ENCODE peak calls at places on chromosomes 16 and 17, in seven cellular contexts. B, N, I, P, L, D and R are unnamed samples.

GRCh38 chr17:29160253-29160652 is 19.9 kb downstream of the MYO18A start:
- DNase-seq in B (no peak), N (no peak), I (no peak), P (no peak), L (no peak), D (no peak), R (no peak)

GRCh38 chr16:391885-392335 is 5.1 kb upstream of the NME4 start:
- DNase-seq in B (peak; percentile 76), N (peak; percentile 87), I (no peak), P (peak; percentile 75), L (peak; percentile 86), D (no peak), R (peak; percentile 45)

GRCh38 chr16:21653571-21653970 is 1.2 kb upstream of the IGSF6 start:
- DNase-seq in B (no peak), N (no peak), I (no peak), P (no peak), L (no peak), D (no peak), R (no peak)

GRCh38 chr17:31494259-31495048 is 103.0 kb downstream of the RAB11FIP4 start:
- DNase-seq in B (no peak), N (peak; percentile 83), I (no peak), P (no peak), L (no peak), D (peak; percentile 31), R (no peak)

GRCh38 chr17:75998327-75998795 is 2.3 kb upstream of the CDK3 start:
- DNase-seq in B (no peak), N (no peak), I (no peak), P (no peak), L (no peak), D (peak; percentile 16), R (no peak)

GRCh38 chr17:71905632-71906031 is 215.2 kb upstream of the SOX9 start:
- DNase-seq in B (no peak), N (no peak), I (no peak), P (no peak), L (no peak), D (no peak), R (no peak)

GRCh38 chr17:56108811-56109284 is 44.4 kb upstream of the ANKFN1 start:
- DNase-seq in B (no peak), N (no peak), I (no peak), P (no peak), L (no peak), D (no peak), R (no peak)

GRCh38 chr17:40022497-40022896 is 7.3 kb downstream of the CSF3 start:
- DNase-seq in B (no peak), N (no peak), I (no peak), P (no peak), L (no peak), D (peak; percentile 26), R (no peak)

GRCh38 chr16:11328172-11329079 is 16.8 kb upstream of the RMI2 start:
- DNase-seq in B (no peak), N (peak; percentile 58), I (peak; percentile 16), P (peak; percentile 81), L (peak; percentile 73), D (peak; percentile 80), R (peak; percentile 90)

GRCh38 chr16:73268311-73268997 is 220.5 kb upstream of the ZFHX3 start:
- DNase-seq in B (no peak), N (no peak), I (no peak), P (peak; percentile 72), L (no peak), D (no peak), R (no peak)

GRCh38 chr17:41325126-41325525 is 9.6 kb upstream of the KRTAP17-1 start:
- DNase-seq in B (no peak), N (no peak), I (no peak), P (no peak), L (no peak), D (no peak), R (no peak)

GRCh38 chr16:53053967-53054669 is 673 bp upstream of the CHD9 start:
- DNase-seq in B (peak; percentile 72), N (no peak), I (no peak), P (no peak), L (peak; percentile 66), D (peak; percentile 64), R (no peak)

GRCh38 chr17:68719431-68719830 is 118.3 kb upstream of the FAM20A start:
- DNase-seq in B (no peak), N (no peak), I (no peak), P (no peak), L (no peak), D (no peak), R (no peak)

GRCh38 chr17:48554412-48555090 is 9.6 kb upstream of the HOXB2 start:
- DNase-seq in B (no peak), N (peak; percentile 34), I (no peak), P (peak; percentile 59), L (no peak), D (no peak), R (no peak)

GRCh38 chr16:82650804-82651203 is 24.0 kb downstream of the CDH13 start:
- DNase-seq in B (no peak), N (no peak), I (no peak), P (no peak), L (no peak), D (no peak), R (no peak)

GRCh38 chr16:82655315-82655714 is 28.5 kb downstream of the CDH13 start:
- DNase-seq in B (no peak), N (peak; percentile 84), I (no peak), P (no peak), L (peak; percentile 82), D (no peak), R (peak; percentile 69)

GRCh38 chr16:82653550-82654511 is 27.1 kb downstream of the CDH13 start:
- DNase-seq in B (no peak), N (peak; percentile 56), I (no peak), P (no peak), L (peak; percentile 19), D (no peak), R (peak; percentile 82)

GRCh38 chr16:82651921-82652601 is 25.3 kb downstream of the CDH13 start:
- DNase-seq in B (no peak), N (no peak), I (no peak), P (no peak), L (peak; percentile 25), D (no peak), R (no peak)

GRCh38 chr16:82652826-82653225 is 26.1 kb downstream of the CDH13 start:
- DNase-seq in B (no peak), N (no peak), I (no peak), P (no peak), L (no peak), D (no peak), R (no peak)
- H3K27ac ChIP-seq in B (no peak overlapping the region), N (no peak overlapping the region), I (no peak overlapping the region), P (no peak overlapping the region), L (no peak overlapping the region), D (no peak overlapping the region), R (peak overlapping the region; percentile 98)

GRCh38 chr17:66676421-66676820 is 158.5 kb upstream of the CACNG5 start:
- DNase-seq in B (no peak), N (no peak), I (no peak), P (no peak), L (no peak), D (no peak), R (no peak)
- H3K27ac ChIP-seq in B (no peak overlapping the region), N (no peak overlapping the region), I (peak overlapping the region; percentile 84), P (no peak overlapping the region), L (no peak overlapping the region), D (no peak overlapping the region), R (no peak overlapping the region)

GRCh38 chr16:15897386-15897785 is 9.0 kb upstream of the CEP20 start:
- DNase-seq in B (no peak), N (no peak), I (no peak), P (no peak), L (no peak), D (no peak), R (no peak)
- H3K27ac ChIP-seq in B (no peak overlapping the region), N (no peak overlapping the region), I (no peak overlapping the region), P (no peak overlapping the region), L (no peak overlapping the region), D (no peak overlapping the region), R (no peak overlapping the region)

GRCh38 chr17:57475786-57476185 is 219.5 kb downstream of the MSI2 start:
- DNase-seq in B (no peak), N (no peak), I (no peak), P (peak; percentile 48), L (no peak), D (no peak), R (no peak)
- H3K27ac ChIP-seq in B (no peak overlapping the region), N (no peak overlapping the region), I (no peak overlapping the region), P (no peak overlapping the region), L (peak overlapping the region; percentile 96), D (no peak overlapping the region), R (no peak overlapping the region)

DNA sequence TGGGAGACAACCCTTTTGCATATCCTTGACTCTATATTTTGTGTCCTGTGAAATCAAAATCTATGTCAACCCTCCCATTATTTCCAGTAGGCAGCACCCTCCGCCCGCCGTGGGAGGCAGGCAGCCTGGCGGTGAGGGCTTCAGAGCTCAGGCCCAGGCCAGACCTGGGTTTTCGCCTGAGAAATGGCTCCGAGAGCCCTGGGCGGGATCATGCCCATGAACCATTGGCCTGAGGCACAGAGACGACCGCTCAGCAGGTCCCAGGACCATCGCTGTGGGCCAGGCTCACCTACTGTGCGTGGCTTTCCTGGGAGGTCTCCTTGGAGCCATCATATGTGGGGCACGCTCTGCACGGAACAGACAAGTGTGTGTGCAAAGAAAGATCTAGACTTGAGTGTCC is 6.3 kb upstream of the SLC38A8 start:
- DNase-seq in B (no peak), N (no peak), I (no peak), P (no peak), L (no peak), D (peak; percentile 46), R (no peak)
- H3K27ac ChIP-seq in B (no peak overlapping the region), N (no peak overlapping the region), I (no peak overlapping the region), P (no peak overlapping the region), L (no peak overlapping the region), D (no peak overlapping the region), R (no peak overlapping the region)